ENCODE peak calls at places on chromosomes 6 and 20, in seven cellular contexts. S, B, M, Z, P, H and F are unnamed samples.

GRCh38 chr6:33505544-33506330 is 51.4 kb downstream of the ZBTB9 start:
- DNase-seq in S (no peak), B (no peak), M (no peak), Z (no peak), P (no peak), H (no peak), F (no peak)

GRCh38 chr6:28315628-28316027 is 20.3 kb downstream of the ZSCAN31 start:
- DNase-seq in S (no peak), B (no peak), M (no peak), Z (no peak), P (no peak), H (no peak), F (no peak)

GRCh38 chr20:37379967-37380828 is 34.3 kb downstream of the SRC start:
- DNase-seq in S (no peak), B (no peak), M (peak; percentile 11), Z (peak; percentile 44), P (no peak), H (peak; percentile 32), F (peak; percentile 27)

GRCh38 chr6:121285041-121285440 is 49.2 kb downstream of the TBC1D32 start:
- DNase-seq in S (no peak), B (no peak), M (peak; percentile 45), Z (no peak), P (no peak), H (no peak), F (no peak)

GRCh38 chr6:31610891-31611425 is 4.1 kb upstream of the AIF1 start:
- DNase-seq in S (no peak), B (no peak), M (no peak), Z (no peak), P (no peak), H (no peak), F (no peak)

GRCh38 chr6:62652692-62653328 is 366.8 kb upstream of the KHDRBS2 start:
- DNase-seq in S (no peak), B (no peak), M (peak; percentile 22), Z (no peak), P (no peak), H (no peak), F (no peak)

GRCh38 chr6:97591955-97592354 is 308.9 kb upstream of the MMS22L start:
- DNase-seq in S (no peak), B (no peak), M (no peak), Z (no peak), P (no peak), H (no peak), F (no peak)

GRCh38 chr6:17867880-17868279 is 119.6 kb downstream of the KIF13A start:
- DNase-seq in S (no peak), B (no peak), M (peak; percentile 83), Z (no peak), P (no peak), H (no peak), F (no peak)

GRCh38 chr20:51759769-51760510 is 8.2 kb downstream of the ATP9A start:
- DNase-seq in S (no peak), B (no peak), M (no peak), Z (no peak), P (no peak), H (no peak), F (no peak)

GRCh38 chr6:168612586-168612985 is 171.6 kb downstream of the SMOC2 start:
- DNase-seq in S (no peak), B (no peak), M (no peak), Z (no peak), P (no peak), H (no peak), F (no peak)

GRCh38 chr6:158503846-158504245 is 56.0 kb upstream of the TMEM181 start:
- DNase-seq in S (no peak), B (no peak), M (no peak), Z (no peak), P (no peak), H (no peak), F (no peak)
- TF ChIP-seq CTCF in S (no peak), B (no peak), M (no peak), Z (no peak), P (no peak), H (no peak), F (no peak)

DNA sequence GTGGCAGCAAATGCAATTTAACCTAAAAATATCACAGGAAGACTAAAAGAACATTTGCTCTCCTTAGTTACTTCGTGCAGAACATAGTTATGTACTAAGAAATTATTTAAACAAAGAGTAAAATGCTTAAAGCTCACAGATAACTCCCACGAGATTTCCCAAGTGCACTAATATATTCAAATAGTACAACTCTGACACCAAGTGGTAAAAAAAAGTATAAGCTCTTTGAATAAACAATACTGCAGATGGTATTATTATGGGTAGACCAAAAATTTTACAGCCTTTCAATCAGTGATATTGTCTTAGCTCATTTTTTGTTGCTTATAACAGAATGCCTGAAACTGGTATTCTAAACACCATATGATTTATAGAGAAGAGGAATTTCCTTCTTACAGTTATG is 52.8 kb upstream of the FILIP1 start:
- DNase-seq in S (no peak), B (no peak), M (peak; percentile 49), Z (peak; percentile 16), P (no peak), H (no peak), F (no peak)
- TF ChIP-seq CTCF in S (no peak), B (peak; percentile 22), M (peak; percentile 18), Z (peak; percentile 49), P (no peak), H (peak; percentile 37), F (no peak)

DNA sequence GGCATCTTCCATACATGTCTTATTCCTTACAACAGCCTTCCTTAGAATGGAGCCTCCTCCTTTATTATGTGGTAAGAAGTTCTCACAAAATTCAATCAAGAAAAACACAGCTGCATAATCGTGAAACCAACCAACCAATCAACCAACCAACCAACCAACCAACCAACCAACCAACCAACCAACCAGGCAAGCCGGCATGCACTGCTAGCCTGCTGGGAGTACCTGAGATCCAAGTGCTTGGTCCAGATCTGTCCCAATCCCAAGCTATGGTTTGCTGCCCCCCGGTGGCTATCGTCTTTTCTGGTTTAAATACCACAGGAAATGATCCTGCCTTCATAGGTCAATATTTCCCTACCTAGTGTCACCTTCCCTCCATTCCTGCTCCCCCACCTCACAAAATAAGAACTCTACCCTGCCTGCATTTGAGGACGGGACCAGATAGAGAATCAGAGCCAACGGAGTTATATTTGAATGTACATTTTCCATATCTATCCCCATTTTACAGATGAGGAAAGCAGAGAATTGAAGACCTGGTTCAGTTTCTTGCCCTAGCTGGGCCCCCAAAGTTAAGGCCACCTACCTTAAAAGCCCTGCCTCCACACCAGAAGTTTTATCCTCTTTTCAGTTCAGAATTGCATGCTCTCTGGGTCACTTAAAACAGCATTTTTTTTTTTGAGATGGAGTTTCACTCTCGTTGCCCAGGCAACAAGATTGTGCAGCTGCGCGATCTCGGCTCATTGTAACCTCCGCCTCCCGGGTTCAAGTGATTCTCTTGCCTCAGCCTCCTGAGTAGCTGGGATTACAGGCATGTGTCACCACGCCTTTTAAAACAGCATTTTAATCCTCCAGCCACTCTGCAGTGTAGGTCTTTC is 27.1 kb downstream of the RAB44 start:
- DNase-seq in S (no peak), B (peak; percentile 76), M (peak; percentile 77), Z (peak; percentile 72), P (no peak), H (peak; percentile 77), F (peak; percentile 58)
- TF ChIP-seq CTCF in S (no peak), B (peak; percentile 22), M (peak; percentile 72), Z (peak; percentile 68), P (no peak), H (peak; percentile 50), F (peak; percentile 39)

DNA sequence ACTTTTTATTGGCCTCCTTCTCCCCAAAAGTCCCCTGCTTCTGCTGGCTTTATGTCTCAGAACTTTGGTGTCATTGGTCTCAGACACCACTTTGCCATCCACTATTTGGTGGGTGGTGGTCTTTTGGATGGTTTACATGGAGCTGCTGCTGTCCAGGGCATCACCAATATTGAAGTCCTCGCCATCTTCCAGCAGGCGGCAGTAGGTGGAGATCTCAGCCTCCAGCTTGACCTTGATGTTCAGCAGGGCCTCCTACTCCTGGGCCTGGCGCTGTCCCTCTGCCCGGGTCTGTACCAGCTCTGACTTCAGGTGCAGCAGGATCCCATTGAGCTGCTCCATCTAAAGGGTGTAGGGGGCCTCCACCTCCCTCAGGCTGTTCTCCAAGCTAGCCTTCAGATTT is 148.4 kb upstream of the FOXA2 start:
- DNase-seq in S (no peak), B (no peak), M (no peak), Z (no peak), P (no peak), H (no peak), F (no peak)
- TF ChIP-seq CTCF in S (no peak), B (no peak), M (peak; percentile 4), Z (no peak), P (no peak), H (no peak), F (no peak)

GRCh38 chr6:75213732-75214131 is 7.9 kb upstream of the COL12A1 start:
- DNase-seq in S (no peak), B (no peak), M (no peak), Z (no peak), P (no peak), H (no peak), F (no peak)
- TF ChIP-seq CTCF in S (no peak), B (no peak), M (no peak), Z (no peak), P (no peak), H (no peak), F (peak; percentile 6)

DNA sequence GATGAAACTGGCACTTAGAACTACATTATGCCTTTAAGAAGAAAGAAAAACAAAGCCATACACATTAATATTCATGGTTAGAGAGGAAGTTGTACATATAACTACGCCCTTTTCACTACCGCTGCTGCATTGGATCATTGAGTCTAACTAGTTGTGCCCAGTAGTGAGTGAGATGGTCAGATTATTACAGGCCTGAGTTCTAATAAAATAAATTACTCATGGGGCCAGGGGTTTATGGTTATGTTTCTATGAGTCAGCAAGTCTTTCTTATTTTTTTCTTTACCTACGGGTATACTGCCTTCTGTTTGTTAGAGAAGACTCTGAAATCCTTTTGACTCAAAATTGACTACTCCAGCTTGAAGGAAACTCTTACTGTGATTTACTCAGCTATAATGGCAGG is 11.5 kb downstream of the RIOK1 start:
- DNase-seq in S (no peak), B (no peak), M (peak; percentile 58), Z (no peak), P (no peak), H (no peak), F (no peak)
- TF ChIP-seq CTCF in S (no peak), B (no peak), M (no peak), Z (no peak), P (no peak), H (no peak), F (no peak)